ENCODE peak calls at places on chromosomes 3 and 15, in seven cellular contexts. W, S, C, T, L, A and O are unnamed samples. For H3K4me1, the result is how much of the 10 kb centered on the place peaks cover.

GRCh38 chr15:39466428-39466827 is 114.5 kb upstream of the THBS1 start:
- DNase-seq in W (peak), S (no peak), C (peak), T (no peak), L (peak), A (no peak), O (no peak)

GRCh38 chr3:49260711-49261357 is 16.2 kb downstream of the C3orf62 start:
- DNase-seq in W (no peak), S (no peak), C (no peak), T (no peak), L (no peak), A (peak), O (no peak)

GRCh38 chr3:196976891-196977420 is 8.3 kb upstream of the PIGZ start:
- DNase-seq in W (no peak), S (no peak), C (no peak), T (no peak), L (no peak), A (no peak), O (no peak)

GRCh38 chr3:117898722-117899121 is 1135.9 kb downstream of the IGSF11 start:
- DNase-seq in W (no peak), S (no peak), C (no peak), T (no peak), L (no peak), A (peak), O (no peak)

GRCh38 chr15:47415539-47415971 is 301.8 kb upstream of the SEMA6D start:
- DNase-seq in W (no peak), S (no peak), C (peak), T (no peak), L (no peak), A (no peak), O (no peak)

GRCh38 chr15:71792521-71792920 is 17.8 kb upstream of the NR2E3 start:
- DNase-seq in W (no peak), S (no peak), C (peak), T (no peak), L (no peak), A (no peak), O (no peak)

GRCh38 chr3:18098960-18099587 is 326.1 kb downstream of the SATB1 start:
- DNase-seq in W (no peak), S (no peak), C (peak), T (peak), L (no peak), A (no peak), O (no peak)

GRCh38 chr3:133506215-133506901 is 67.1 kb upstream of the CDV3 start:
- DNase-seq in W (no peak), S (no peak), C (no peak), T (no peak), L (no peak), A (no peak), O (peak)

GRCh38 chr15:97684249-97684648 is 276.3 kb upstream of the ARRDC4 start:
- DNase-seq in W (no peak), S (no peak), C (no peak), T (no peak), L (no peak), A (no peak), O (no peak)

GRCh38 chr3:44729384-44729910 is at the start of gene ZNF501:
- DNase-seq in W (peak), S (peak), C (peak), T (no peak), L (peak), A (peak), O (peak)

GRCh38 chr3:128706171-128706570 is 19.8 kb upstream of the RAB7A start:
- DNase-seq in W (no peak), S (no peak), C (no peak), T (no peak), L (no peak), A (no peak), O (no peak)

GRCh38 chr3:173221010-173221409 is 80.0 kb upstream of the SPATA16 start:
- DNase-seq in W (no peak), S (no peak), C (peak), T (peak), L (no peak), A (no peak), O (no peak)

GRCh38 chr3:111809196-111809595 is 49.9 kb upstream of the PHLDB2 start:
- DNase-seq in W (no peak), S (no peak), C (peak), T (no peak), L (no peak), A (no peak), O (no peak)

GRCh38 chr3:180280601-180281000 is 243.9 kb upstream of the PEX5L start:
- DNase-seq in W (no peak), S (no peak), C (peak), T (no peak), L (no peak), A (no peak), O (no peak)

GRCh38 chr3:38829404-38829803 is 13.4 kb upstream of the SCN10A start:
- DNase-seq in W (no peak), S (no peak), C (peak), T (no peak), L (no peak), A (peak), O (no peak)

GRCh38 chr15:32730677-32731654 is 13.2 kb downstream of the GREM1 start:
- DNase-seq in W (peak), S (peak), C (peak), T (no peak), L (peak), A (peak), O (no peak)

GRCh38 chr15:80846416-80846815 is 67.2 kb downstream of the CEMIP start:
- DNase-seq in W (no peak), S (no peak), C (peak), T (no peak), L (no peak), A (no peak), O (no peak)

GRCh38 chr3:189588061-189588817 is 43.0 kb upstream of the TP63 start:
- DNase-seq in W (no peak), S (no peak), C (peak), T (peak), L (no peak), A (no peak), O (no peak)

GRCh38 chr15:67108122-67108871 is 42.9 kb downstream of the SMAD3 start:
- DNase-seq in W (no peak), S (no peak), C (peak), T (no peak), L (no peak), A (no peak), O (no peak)

GRCh38 chr15:43433160-43433559 is 59.8 kb downstream of the TP53BP1 start:
- DNase-seq in W (no peak), S (no peak), C (peak), T (no peak), L (no peak), A (no peak), O (no peak)

GRCh38 chr3:129650256-129650872 is 43.9 kb upstream of the PLXND1 start:
- DNase-seq in W (no peak), S (peak), C (peak), T (peak), L (peak), A (peak), O (peak)

GRCh38 chr3:188266581-188267274 is 112.8 kb downstream of the LPP start:
- DNase-seq in W (no peak), S (no peak), C (peak), T (no peak), L (peak), A (peak), O (no peak)

GRCh38 chr3:120637836-120638559 is 41.9 kb downstream of the NDUFB4 start:
- DNase-seq in W (no peak), S (no peak), C (peak), T (no peak), L (no peak), A (no peak), O (no peak)

GRCh38 chr15:62035256-62035908 is 24.9 kb downstream of the VPS13C start:
- DNase-seq in W (no peak), S (no peak), C (peak), T (no peak), L (no peak), A (no peak), O (peak)

GRCh38 chr15:68718468-68718867 is 102.2 kb downstream of the ANP32A start:
- DNase-seq in W (no peak), S (no peak), C (no peak), T (no peak), L (no peak), A (no peak), O (no peak)

GRCh38 chr15:40695469-40695910 is 516 bp downstream of the RAD51 start:
- DNase-seq in W (no peak), S (no peak), C (peak), T (peak), L (no peak), A (peak), O (no peak)

GRCh38 chr15:26892119-26892518 is 25.3 kb downstream of the GABRA5 start:
- DNase-seq in W (no peak), S (no peak), C (peak), T (no peak), L (no peak), A (no peak), O (no peak)

GRCh38 chr15:26890988-26891387 is 24.1 kb downstream of the GABRA5 start:
- DNase-seq in W (no peak), S (no peak), C (no peak), T (no peak), L (no peak), A (no peak), O (no peak)

GRCh38 chr15:26892678-26893077 is 25.8 kb downstream of the GABRA5 start:
- DNase-seq in W (no peak), S (no peak), C (no peak), T (no peak), L (no peak), A (no peak), O (no peak)

GRCh38 chr15:26890451-26890850 is 23.6 kb downstream of the GABRA5 start:
- DNase-seq in W (no peak), S (no peak), C (no peak), T (no peak), L (no peak), A (no peak), O (no peak)

DNA sequence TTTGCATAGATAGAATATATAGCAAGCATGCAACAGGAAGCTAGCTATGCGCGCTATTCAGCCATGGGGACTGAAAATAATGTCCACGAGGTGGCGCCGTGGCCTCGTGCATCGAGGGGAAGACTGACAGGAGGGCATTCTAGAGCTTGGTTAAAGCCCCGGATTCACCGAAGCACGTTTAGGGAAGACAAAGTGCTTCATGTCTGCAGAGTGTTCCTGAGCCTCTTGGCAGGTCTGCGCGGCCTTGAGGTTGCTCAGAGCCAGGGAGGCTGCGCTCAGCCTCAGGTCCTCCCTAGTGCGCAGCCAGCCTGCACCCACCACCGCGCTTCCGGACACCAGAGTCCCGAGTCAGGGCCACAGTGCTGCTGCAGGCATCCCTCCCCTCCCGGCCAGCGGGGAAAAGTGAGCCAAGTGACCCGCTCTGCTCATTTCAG is 24.6 kb downstream of the GABRA5 start:
- DNase-seq in W (peak), S (peak), C (peak), T (peak), L (peak), A (peak), O (peak)
- H3K4me3 ChIP-seq in W (no peak), S (no peak), C (peak), T (no peak), L (no peak), A (no peak), O (no peak)

DNA sequence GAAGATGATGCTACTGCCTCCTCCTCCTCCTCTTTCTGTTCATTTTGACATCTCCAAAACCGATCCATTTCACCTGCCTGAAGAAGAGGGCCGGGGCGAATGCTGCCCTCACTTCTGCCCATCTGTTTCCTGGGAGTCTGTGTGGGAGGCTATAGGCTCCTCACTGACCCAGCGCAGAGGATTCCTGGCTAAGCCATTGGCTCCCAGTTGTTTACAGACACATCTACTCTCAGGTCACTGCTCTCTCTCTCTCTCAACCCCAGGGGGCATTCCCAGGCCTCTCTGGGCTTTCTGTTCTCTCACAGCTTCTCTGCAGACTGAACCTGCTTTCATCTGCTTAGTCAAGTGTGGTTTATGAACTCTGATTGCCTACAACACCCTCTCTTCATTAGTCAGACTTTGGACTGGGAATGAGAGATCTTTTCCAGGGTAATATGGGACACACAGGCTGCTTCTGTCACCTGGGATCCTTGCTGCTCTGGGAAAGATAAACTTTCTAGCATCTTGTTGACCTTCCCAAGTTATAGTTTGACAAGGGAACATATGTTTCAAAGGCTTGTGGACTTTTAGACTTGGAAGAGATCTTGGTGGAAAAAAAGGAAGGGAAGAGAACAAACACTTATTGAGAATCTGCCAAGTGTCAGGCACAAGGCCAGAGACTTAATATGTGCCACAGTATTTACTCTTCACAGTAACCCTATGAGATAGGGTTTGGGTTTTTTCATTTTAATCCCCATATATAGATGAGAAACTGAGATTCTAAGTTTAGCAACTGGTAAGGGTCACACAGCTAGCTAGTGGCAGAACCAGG is 30.2 kb upstream of the USP3 start:
- DNase-seq in W (no peak), S (peak), C (peak), T (no peak), L (no peak), A (peak), O (no peak)
- H3K4me1 ChIP-seq in W (under half), S (under half), C (under half), T (half or more), L (under half), A (under half), O (under half)

GRCh38 chr3:621714-622113 is 425.2 kb downstream of the CHL1 start:
- DNase-seq in W (no peak), S (no peak), C (no peak), T (no peak), L (no peak), A (no peak), O (no peak)
- H3K27ac ChIP-seq in W (no peak), S (no peak), C (no peak), T (no peak), L (no peak), A (no peak), O (no peak)

GRCh38 chr3:26621176-26621575 is 1.4 kb upstream of the LRRC3B start:
- DNase-seq in W (no peak), S (no peak), C (no peak), T (no peak), L (no peak), A (no peak), O (no peak)
- H3K4me3 ChIP-seq in W (no peak), S (no peak), C (no peak), T (no peak), L (no peak), A (no peak), O (no peak)

DNA sequence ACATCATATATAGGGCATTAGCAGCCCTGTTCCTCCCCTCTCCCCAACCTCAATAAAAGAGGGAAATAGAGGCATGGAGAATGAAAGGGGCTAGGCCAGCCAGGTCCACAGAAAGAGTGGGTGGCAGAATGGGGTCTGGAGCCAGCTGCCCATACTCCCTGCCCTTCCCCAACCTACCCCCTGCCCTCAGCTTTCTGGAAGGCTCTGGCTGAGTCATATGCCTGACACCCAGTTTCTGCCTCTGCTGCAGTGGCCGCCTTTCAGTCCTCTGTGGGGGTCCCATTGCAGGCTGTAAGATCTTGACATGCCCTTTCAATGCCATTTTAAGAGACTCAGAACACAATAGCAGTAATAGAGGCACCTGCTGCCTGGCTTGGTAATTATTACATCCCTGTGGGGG is 95.7 kb downstream of the LINGO1 start:
- DNase-seq in W (no peak), S (no peak), C (no peak), T (no peak), L (peak), A (no peak), O (no peak)
- H3K4me1 ChIP-seq in W (under half), S (under half), C (under half), T (under half), L (under half), A (under half), O (under half)